ENCODE peak calls at places on chromosomes 6 and 20, in four cellular contexts. H is breast epithelium, X is HuH-7, V is fibroblast of the conjunctiva. S is an unnamed sample.

GRCh38 chr20:47360207-47360488 is 3.6 kb upstream of the ZMYND8 start:
- DNase-seq in H (peak; percentile 65), X (no peak), V (peak; percentile 66), S (no peak)

GRCh38 chr6:82259389-82259788 is 11.8 kb upstream of the IBTK start:
- DNase-seq in H (no peak), X (no peak), V (no peak), S (no peak)

GRCh38 chr20:54355631-54356280 is 119.6 kb upstream of the DOK5 start:
- DNase-seq in H (no peak), X (no peak), V (peak; percentile 62), S (no peak)

GRCh38 chr6:43913388-43914271 is 143.6 kb downstream of the VEGFA start:
- DNase-seq in H (no peak), X (no peak), V (no peak), S (no peak)

GRCh38 chr20:57435498-57436222 is 44.5 kb downstream of the RBM38 start:
- DNase-seq in H (peak; percentile 97), X (no peak), V (no peak), S (peak; percentile 80)

GRCh38 chr6:166563200-166563599 is 23.3 kb downstream of the RAMACL start:
- DNase-seq in H (no peak), X (no peak), V (no peak), S (peak; percentile 62)

GRCh38 chr20:46411637-46412036 is 5.2 kb upstream of the ELMO2 start:
- DNase-seq in H (no peak), X (no peak), V (no peak), S (no peak)

GRCh38 chr6:154292855-154293519 is 63.6 kb downstream of the IPCEF1 start:
- DNase-seq in H (no peak), X (peak; percentile 35), V (no peak), S (no peak)

GRCh38 chr6:127725821-127726220 is 148.8 kb downstream of the C6orf58 start:
- DNase-seq in H (no peak), X (no peak), V (no peak), S (no peak)

GRCh38 chr20:37430778-37431460 is 85.0 kb downstream of the SRC start:
- DNase-seq in H (no peak), X (no peak), V (no peak), S (no peak)

GRCh38 chr20:61128701-61129655 is 123.1 kb upstream of the CDH4 start:
- DNase-seq in H (no peak), X (no peak), V (no peak), S (no peak)

GRCh38 chr20:38209736-38210405 is 44.8 kb upstream of the TGM2 start:
- DNase-seq in H (no peak), X (no peak), V (no peak), S (no peak)

GRCh38 chr6:2899596-2899995 is 3.5 kb downstream of the SERPINB9 start:
- DNase-seq in H (no peak), X (no peak), V (no peak), S (no peak)

GRCh38 chr20:9417665-9418064 is 96.7 kb upstream of the LAMP5 start:
- DNase-seq in H (no peak), X (no peak), V (no peak), S (no peak)

GRCh38 chr6:30670760-30671527 is 1.9 kb downstream of the DHX16 start:
- DNase-seq in H (no peak), X (peak; percentile 44), V (no peak), S (peak; percentile 66)

GRCh38 chr6:16533721-16534136 is 227.5 kb downstream of the ATXN1 start:
- DNase-seq in H (no peak), X (no peak), V (no peak), S (no peak)

S was measured in H7.